ENCODE peak calls at places on chromosomes 3 and 15, in five cellular contexts. Z is GM20000, J is cardiac fibroblast, A is body of pancreas, Q is brain microvascular endothelial cell. H is an unnamed sample.

GRCh38 chr3:126056681-126057546 is 27.0 kb downstream of the SLC41A3 start:
- DNase-seq in J (peak; percentile 48), Z (no peak), Q (no peak), A (no peak), H (peak; percentile 9)

GRCh38 chr3:66442254-66443249 is 58.3 kb downstream of the LRIG1 start:
- DNase-seq in A (peak; percentile 90), Z (no peak), Q (peak; percentile 65), J (peak; percentile 84), H (no peak)

GRCh38 chr3:103684956-103685355 is 1250.1 kb downstream of the ZPLD1 start:
- DNase-seq in Q (no peak), A (peak; percentile 32), J (no peak), Z (no peak), H (no peak)

GRCh38 chr3:136305879-136306278 is 55.7 kb downstream of the PCCB start:
- DNase-seq in Q (no peak), Z (no peak), J (peak; percentile 70), A (no peak), H (no peak)

GRCh38 chr15:68085052-68085451 is 30.9 kb downstream of the PIAS1 start:
- DNase-seq in J (no peak), Z (no peak), Q (no peak), A (no peak), H (no peak)

GRCh38 chr3:14177580-14178246 is 688 bp downstream of the XPC start:
- DNase-seq in A (no peak), Q (peak; percentile 27), Z (no peak), J (peak; percentile 61), H (no peak)

GRCh38 chr3:191148131-191148530 is 50.9 kb upstream of the OSTN start:
- DNase-seq in Q (peak; percentile 31), Z (no peak), J (peak; percentile 56), A (no peak), H (no peak)

GRCh38 chr15:51312754-51313390 is 25.5 kb downstream of the CYP19A1 start:
- DNase-seq in Z (no peak), J (peak; percentile 84), Q (no peak), A (no peak), H (no peak)

GRCh38 chr3:73284432-73284831 is 223.0 kb downstream of the EBLN2 start:
- DNase-seq in J (no peak), A (no peak), Z (no peak), Q (no peak), H (no peak)

GRCh38 chr3:192422321-192422997 is 304.9 kb downstream of the FGF12 start:
- DNase-seq in A (no peak), J (peak; percentile 49), Q (peak; percentile 14), Z (no peak), H (no peak)

GRCh38 chr15:44663410-44664272 is at the start of gene SPG11:
- DNase-seq in A (peak; percentile 99), Z (peak; percentile 89), Q (peak; percentile 98), J (peak; percentile 99), H (peak; percentile 92)

GRCh38 chr3:29639621-29640290 is 358.9 kb downstream of the RBMS3 start:
- DNase-seq in J (peak; percentile 36), Q (no peak), A (no peak), Z (no peak), H (no peak)

GRCh38 chr3:63067999-63068645 is 192.9 kb upstream of the CADPS start:
- DNase-seq in A (peak; percentile 15), J (peak; percentile 55), Z (peak; percentile 20), Q (peak; percentile 31), H (peak; percentile 8)

GRCh38 chr3:168091961-168092360 is 3.8 kb downstream of the GOLIM4 start:
- DNase-seq in A (no peak), J (no peak), Z (no peak), Q (no peak), H (no peak)

GRCh38 chr3:139185482-139185881 is 140.8 kb upstream of the PRR23C start:
- DNase-seq in Q (no peak), Z (no peak), J (no peak), A (no peak), H (no peak)

GRCh38 chr3:96863129-96863740 is 48.8 kb downstream of the EPHA6 start:
- DNase-seq in J (peak; percentile 60), A (peak; percentile 39), Q (peak; percentile 3), Z (peak; percentile 4), H (peak; percentile 3)
- TF ChIP-seq CTCF in J (peak; percentile 61), A (peak; percentile 50), Q (peak; percentile 80), Z (peak; percentile 65), H (peak; percentile 66)

GRCh38 chr3:124634210-124635168 is 95.8 kb upstream of the UMPS start:
- DNase-seq in J (no peak), Z (peak; percentile 27), Q (no peak), A (no peak), H (peak; percentile 38)

GRCh38 chr3:124635169-124635539 is 95.1 kb upstream of the UMPS start:
- DNase-seq in J (no peak), A (peak; percentile 40), Z (no peak), Q (no peak), H (no peak)

GRCh38 chr3:124633527-124633926 is 96.7 kb upstream of the UMPS start:
- DNase-seq in A (no peak), Q (no peak), J (no peak), Z (no peak), H (no peak)

GRCh38 chr3:124636863-124637296 is 93.4 kb upstream of the UMPS start:
- DNase-seq in Z (no peak), Q (no peak), A (peak; percentile 30), J (no peak), H (no peak)

DNA sequence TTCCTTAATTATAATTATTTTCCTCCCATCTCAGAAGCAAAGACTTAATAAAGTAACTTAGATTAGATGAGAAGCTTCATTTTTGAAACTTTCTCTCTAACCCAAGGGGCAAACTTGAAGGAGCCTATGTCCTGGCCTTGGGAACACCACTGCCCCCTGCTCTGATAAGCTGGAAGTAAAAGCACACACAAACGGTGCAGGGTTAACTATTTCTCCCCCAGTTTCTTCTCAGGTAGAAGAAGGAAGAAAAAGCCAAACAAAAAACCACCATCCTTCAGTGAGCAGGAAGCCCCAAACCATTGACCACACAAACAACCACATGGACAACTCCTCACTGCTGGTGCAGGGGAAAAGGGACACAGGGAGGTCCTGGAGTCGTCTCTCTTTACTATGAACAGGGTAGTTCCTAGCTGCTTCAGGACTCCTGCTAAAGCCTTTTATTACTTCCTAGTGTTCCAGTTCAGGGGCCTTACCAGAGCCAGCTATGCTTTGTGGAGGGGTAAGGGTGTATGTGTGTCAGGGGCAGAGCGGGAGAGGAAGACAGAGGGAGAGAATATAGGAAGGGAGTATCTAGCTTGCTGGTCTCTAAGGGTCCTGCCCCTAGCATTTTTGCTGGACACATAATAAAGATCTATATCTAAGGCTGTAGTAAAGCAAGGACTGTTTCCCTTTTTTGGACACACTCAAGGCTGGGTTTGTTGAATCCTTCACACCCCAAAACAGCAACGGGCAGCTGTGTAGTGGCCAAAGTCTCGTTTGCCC is 94.0 kb upstream of the UMPS start:
- DNase-seq in Q (no peak), J (no peak), A (no peak), Z (no peak), H (no peak)
- TF ChIP-seq CTCF in Q (no peak), J (no peak), A (no peak), Z (no peak), H (no peak)

DNA sequence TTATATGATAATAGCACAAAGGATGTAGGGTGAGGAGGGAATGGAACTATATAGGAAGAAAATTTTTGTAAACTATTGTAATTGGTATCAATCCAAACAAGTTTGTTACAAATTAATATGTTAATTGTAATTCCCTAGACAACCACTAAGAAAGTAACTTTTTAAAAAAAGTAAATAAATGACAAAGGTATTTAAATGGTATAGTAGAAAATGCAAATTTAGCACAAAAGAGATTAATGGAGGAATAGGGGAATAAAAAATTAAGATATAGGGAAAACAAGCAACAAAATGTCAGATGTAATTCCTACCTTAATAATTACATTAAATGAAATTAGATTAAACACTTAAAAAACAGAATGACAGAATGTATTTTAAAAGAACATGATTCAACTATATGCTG is 60.3 kb downstream of the TIMP4 start:
- DNase-seq in Q (no peak), A (no peak), J (no peak), Z (no peak), H (no peak)
- TF ChIP-seq CTCF in Q (no peak), A (no peak), J (peak; percentile 4), Z (no peak), H (no peak)

DNA sequence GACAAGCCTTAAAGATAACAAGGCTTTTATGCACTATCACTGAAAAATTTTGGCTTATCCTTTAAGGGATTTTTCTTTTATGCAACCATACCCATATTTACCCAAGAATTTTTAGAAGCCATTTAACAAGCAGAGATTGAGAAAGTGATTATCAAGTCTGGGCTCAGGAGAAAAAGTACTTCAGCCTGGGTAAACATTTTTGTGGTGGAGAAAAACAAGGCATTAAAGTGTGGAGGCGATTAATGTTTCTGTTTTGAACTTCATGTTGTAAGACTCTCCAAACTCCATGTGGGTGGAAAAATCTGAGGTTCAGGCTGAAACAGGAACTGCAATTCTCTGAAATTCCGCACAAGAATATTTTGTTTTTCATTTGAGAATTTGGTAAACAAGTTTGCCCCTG is 260.4 kb upstream of the KCNMB2 start:
- DNase-seq in Z (no peak), A (no peak), Q (no peak), J (no peak), H (no peak)
- TF ChIP-seq CTCF in Z (no peak), A (no peak), Q (no peak), J (no peak), H (no peak)

GRCh38 chr15:70152070-70152480 is 54.4 kb upstream of the TLE3 start:
- DNase-seq in J (no peak), Q (peak; percentile 29), A (peak; percentile 91), Z (no peak), H (no peak)

GRCh38 chr15:70151441-70151840 is 53.7 kb upstream of the TLE3 start:
- DNase-seq in Z (no peak), Q (no peak), J (no peak), A (no peak), H (no peak)

GRCh38 chr15:70149667-70150404 is 52.1 kb upstream of the TLE3 start:
- DNase-seq in A (no peak), Q (peak; percentile 73), J (peak; percentile 60), Z (no peak), H (no peak)

GRCh38 chr15:70150405-70150747 is 52.7 kb upstream of the TLE3 start:
- DNase-seq in A (no peak), Z (no peak), J (no peak), Q (no peak), H (no peak)

GRCh38 chr15:70151008-70151407 is 53.3 kb upstream of the TLE3 start:
- DNase-seq in A (no peak), Q (no peak), J (no peak), Z (no peak), H (no peak)
- TF ChIP-seq CTCF in A (no peak), Q (no peak), J (no peak), Z (no peak), H (no peak)

DNA sequence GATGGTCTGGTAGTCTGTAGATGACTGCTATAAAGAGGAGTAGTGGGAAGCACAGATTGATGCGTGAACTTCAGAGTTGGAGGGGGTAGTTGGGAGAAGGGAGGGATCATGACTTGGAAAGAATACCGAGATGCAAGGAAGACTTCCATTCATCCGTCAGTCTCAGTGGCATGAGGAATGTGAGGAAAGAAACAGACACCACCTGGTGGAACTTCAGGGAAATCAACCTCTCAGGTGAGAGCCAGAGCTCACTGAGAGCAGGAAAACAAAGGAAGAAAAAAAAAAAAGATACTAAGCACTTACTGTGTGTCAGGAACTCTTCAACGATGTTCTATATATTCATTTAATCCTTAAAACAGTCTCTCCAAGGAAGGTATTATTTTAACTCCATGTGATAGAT is 172.4 kb downstream of the OXSM start:
- DNase-seq in A (peak; percentile 6), Q (no peak), J (no peak), Z (no peak), H (no peak)
- TF ChIP-seq CTCF in A (peak; percentile 26), Q (no peak), J (no peak), Z (no peak), H (no peak)

H was measured in GM10248.